ENCODE peak calls at places on chromosomes 11 and 22, in seven cellular contexts. One of them, this sample, is unnamed.

GRCh38 chr22:44424867-44425351 is 73.1 kb downstream of the RTL6 start:
- DNase-seq in hepatic stellate cell: no peak
- DNase-seq in GM23248: no peak
- DNase-seq in IMR-90: no peak
- DNase-seq in nephron progenitor cell: no peak
- DNase-seq in HS-5: no peak
- DNase-seq in neural crest cell: no peak
- DNase-seq in this sample: no peak

GRCh38 chr11:46332568-46333128 is 14.6 kb upstream of the DGKZ start:
- DNase-seq in hepatic stellate cell: no peak
- DNase-seq in GM23248: peak
- DNase-seq in IMR-90: no peak
- DNase-seq in nephron progenitor cell: peak
- DNase-seq in HS-5: no peak
- DNase-seq in neural crest cell: no peak
- DNase-seq in this sample: no peak

GRCh38 chr11:130431337-130431773 is 2.9 kb upstream of the ADAMTS8 start:
- DNase-seq in hepatic stellate cell: peak
- DNase-seq in GM23248: peak
- DNase-seq in IMR-90: peak
- DNase-seq in nephron progenitor cell: peak
- DNase-seq in HS-5: no peak
- DNase-seq in neural crest cell: peak
- DNase-seq in this sample: peak

GRCh38 chr22:42432020-42432596 is at the start of gene NFAM1:
- DNase-seq in hepatic stellate cell: no peak
- DNase-seq in GM23248: no peak
- DNase-seq in IMR-90: no peak
- DNase-seq in nephron progenitor cell: peak
- DNase-seq in HS-5: no peak
- DNase-seq in neural crest cell: no peak
- DNase-seq in this sample: no peak

GRCh38 chr22:44455963-44456358 is 42.1 kb downstream of the RTL6 start:
- DNase-seq in hepatic stellate cell: no peak
- DNase-seq in GM23248: no peak
- DNase-seq in IMR-90: no peak
- DNase-seq in nephron progenitor cell: no peak
- DNase-seq in HS-5: no peak
- DNase-seq in neural crest cell: no peak
- DNase-seq in this sample: no peak

GRCh38 chr11:118565062-118565461 is 669 bp downstream of the IFT46 start:
- DNase-seq in hepatic stellate cell: peak
- DNase-seq in GM23248: peak
- DNase-seq in IMR-90: no peak
- DNase-seq in nephron progenitor cell: no peak
- DNase-seq in HS-5: no peak
- DNase-seq in neural crest cell: no peak
- DNase-seq in this sample: peak

GRCh38 chr22:46934746-46935491 is 172.5 kb downstream of the TBC1D22A start:
- DNase-seq in hepatic stellate cell: peak
- DNase-seq in GM23248: peak
- DNase-seq in IMR-90: peak
- DNase-seq in nephron progenitor cell: no peak
- DNase-seq in HS-5: peak
- DNase-seq in neural crest cell: no peak
- DNase-seq in this sample: peak

GRCh38 chr22:40449676-40450035 is 79.3 kb downstream of the SGSM3 start:
- DNase-seq in hepatic stellate cell: peak
- DNase-seq in GM23248: peak
- DNase-seq in IMR-90: peak
- DNase-seq in nephron progenitor cell: no peak
- DNase-seq in HS-5: peak
- DNase-seq in neural crest cell: no peak
- DNase-seq in this sample: peak

This sample was measured in AG10803.